ENCODE peak calls at places on chromosome 14, in seven cellular contexts. D is tibial artery, C is brain microvascular endothelial cell, T is lower lobe of right lung, R is pancreas, F is body of pancreas, N is retinal pigment epithelial cell. W is an unnamed sample.

GRCh38 chr14:89357655-89358297 is 59.3 kb downstream of the FOXN3 start:
- DNase-seq in N (no peak), F (no peak), R (no peak), T (no peak), C (no peak), D (no peak), W (no peak)

GRCh38 chr14:62734831-62735230 is 310.4 kb downstream of the KCNH5 start:
- DNase-seq in D (no peak), C (no peak), T (no peak), F (no peak), N (no peak), R (no peak), W (no peak)

GRCh38 chr14:77236814-77237213 is 34.2 kb downstream of the NGB start:
- DNase-seq in F (no peak), C (no peak), T (no peak), D (no peak), N (no peak), R (no peak), W (no peak)

GRCh38 chr14:71855399-71856036 is 76.7 kb upstream of the RGS6 start:
- DNase-seq in T (peak; percentile 76), F (peak; percentile 36), N (no peak), R (peak; percentile 37), C (peak; percentile 73), D (peak; percentile 74), W (peak; percentile 18)

GRCh38 chr14:30751646-30752416 is 122.5 kb upstream of the COCH start:
- DNase-seq in R (no peak), T (no peak), C (no peak), F (no peak), D (no peak), N (no peak), W (no peak)

GRCh38 chr14:64770751-64771150 is 66.5 kb downstream of the PLEKHG3 start:
- DNase-seq in R (no peak), T (no peak), N (no peak), C (no peak), F (no peak), D (no peak), W (no peak)

GRCh38 chr14:92217956-92218355 is 96.2 kb downstream of the CPSF2 start:
- DNase-seq in C (no peak), N (no peak), T (no peak), R (no peak), D (no peak), F (no peak), W (no peak)

GRCh38 chr14:53542692-53543091 is 389.6 kb upstream of the DDHD1 start:
- DNase-seq in D (no peak), C (peak; percentile 51), R (peak; percentile 44), T (no peak), F (peak; percentile 53), N (peak; percentile 59), W (no peak)

GRCh38 chr14:53331247-53331646 is 178.1 kb upstream of the DDHD1 start:
- DNase-seq in N (no peak), F (no peak), D (no peak), T (no peak), C (peak; percentile 78), R (no peak), W (peak; percentile 16)

GRCh38 chr14:65224799-65225198 is 122.5 kb upstream of the MAX start:
- DNase-seq in R (peak; percentile 75), C (no peak), T (no peak), N (no peak), D (no peak), F (peak; percentile 85), W (no peak)

GRCh38 chr14:65229431-65230286 is 127.3 kb upstream of the MAX start:
- DNase-seq in C (no peak), T (peak; percentile 56), D (no peak), N (no peak), R (peak; percentile 20), F (peak; percentile 27), W (no peak)

GRCh38 chr14:66395300-66395699 is 90.9 kb upstream of the CCDC196 start:
- DNase-seq in T (no peak), N (no peak), R (no peak), D (no peak), F (no peak), C (no peak), W (no peak)

GRCh38 chr14:105489607-105490317 is 1.3 kb upstream of the TEDC1 start:
- DNase-seq in D (peak; percentile 88), T (peak; percentile 89), F (peak; percentile 92), N (peak; percentile 62), C (peak; percentile 68), R (peak; percentile 91), W (no peak)

GRCh38 chr14:20684662-20685456 is 499 bp downstream of the RNASE4 start:
- DNase-seq in D (peak; percentile 71), F (peak; percentile 53), N (no peak), T (no peak), R (peak; percentile 47), C (peak; percentile 38), W (no peak)

GRCh38 chr14:101705733-101706508 is 55.6 kb upstream of the PPP2R5C start:
- DNase-seq in R (no peak), N (peak; percentile 39), D (peak; percentile 57), C (no peak), F (peak; percentile 34), T (peak; percentile 83), W (no peak)

GRCh38 chr14:88005050-88005481 is at the start of gene GPR65:
- DNase-seq in R (no peak), D (no peak), C (no peak), F (no peak), N (no peak), T (no peak), W (no peak)
- H3K4me3 ChIP-seq in R (no peak within 1 kb of the TSS), D (no peak within 1 kb of the TSS), C (no peak within 1 kb of the TSS), F (no peak within 1 kb of the TSS), N (no peak within 1 kb of the TSS), T (peak within 1 kb of the TSS; percentile 37), W (no peak within 1 kb of the TSS)

GRCh38 chr14:69571879-69572633 is 2.6 kb downstream of the CCDC177 start:
- DNase-seq in F (peak; percentile 39), D (no peak), C (no peak), N (no peak), R (peak; percentile 26), T (peak; percentile 51), W (no peak)
- H3K4me3 ChIP-seq in F (no peak overlapping the region), D (peak overlapping the region; percentile 41), C (peak overlapping the region; percentile 20), N (no peak overlapping the region), R (peak overlapping the region; percentile 33), T (peak overlapping the region; percentile 54), W (peak overlapping the region; percentile 8)

DNA sequence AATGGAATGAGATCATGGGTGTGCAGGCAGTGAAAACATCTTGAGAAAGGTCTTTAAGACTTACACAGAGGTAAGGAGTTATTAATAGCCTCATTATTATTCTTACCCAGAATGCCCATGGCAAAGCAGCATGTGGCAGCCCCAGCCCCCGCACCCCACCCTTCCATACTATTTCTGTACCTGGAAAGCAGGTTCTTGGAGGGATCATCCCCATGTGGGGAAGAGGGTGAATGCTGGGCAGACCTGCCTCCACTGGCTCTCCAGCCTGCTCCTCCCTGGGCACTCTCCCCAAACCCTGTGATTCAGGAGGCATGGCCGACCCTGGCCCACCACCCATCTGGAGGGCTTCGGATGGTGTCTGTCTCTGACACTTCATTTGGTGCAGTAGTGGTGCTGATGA is 28.3 kb downstream of the NPC2 start:
- DNase-seq in D (no peak), F (no peak), T (no peak), R (no peak), C (no peak), N (no peak), W (no peak)
- H3K4me3 ChIP-seq in D (no peak overlapping the region), F (no peak overlapping the region), T (no peak overlapping the region), R (no peak overlapping the region), C (no peak overlapping the region), N (no peak overlapping the region), W (no peak overlapping the region)

GRCh38 chr14:40340708-40341107 is 908.5 kb upstream of the FBXO33 start:
- DNase-seq in R (no peak), T (no peak), N (no peak), F (no peak), D (no peak), C (no peak), W (no peak)
- H3K4me3 ChIP-seq in R (no peak overlapping the region), T (no peak overlapping the region), N (no peak overlapping the region), F (no peak overlapping the region), D (no peak overlapping the region), C (no peak overlapping the region), W (no peak overlapping the region)

DNA sequence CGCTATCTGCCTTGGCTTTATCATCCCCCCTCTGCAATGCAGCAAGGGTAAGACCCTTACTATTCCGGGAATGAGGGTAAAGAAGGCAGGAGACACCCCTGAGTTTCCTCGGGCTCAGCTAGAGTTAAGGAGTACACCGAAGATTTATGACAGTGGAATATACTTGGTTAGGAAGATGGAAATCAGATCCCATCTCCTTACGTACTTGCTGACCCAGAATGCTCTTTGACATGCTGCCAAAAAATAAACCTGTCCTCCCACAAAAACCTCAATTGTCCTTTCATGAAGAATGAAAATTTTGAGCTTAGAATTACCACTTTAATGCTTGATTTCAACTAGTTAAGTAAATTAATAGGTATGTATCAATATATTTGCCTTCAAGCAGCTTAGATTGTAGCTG is 99.5 kb downstream of the PRIMA1 start:
- DNase-seq in F (no peak), N (no peak), C (no peak), T (no peak), D (no peak), R (no peak), W (no peak)
- H3K4me3 ChIP-seq in F (no peak overlapping the region), N (no peak overlapping the region), C (no peak overlapping the region), T (no peak overlapping the region), D (no peak overlapping the region), R (no peak overlapping the region), W (no peak overlapping the region)

GRCh38 chr14:97413991-97414717 is 617.0 kb downstream of the VRK1 start:
- DNase-seq in T (no peak), D (no peak), N (no peak), C (no peak), F (no peak), R (no peak), W (no peak)
- H3K4me3 ChIP-seq in T (no peak overlapping the region), D (no peak overlapping the region), N (no peak overlapping the region), C (no peak overlapping the region), F (no peak overlapping the region), R (no peak overlapping the region), W (no peak overlapping the region)

GRCh38 chr14:99737956-99738667 is 54.0 kb downstream of the CYP46A1 start:
- DNase-seq in C (no peak), N (no peak), F (no peak), T (peak; percentile 46), D (no peak), R (no peak), W (no peak)
- H3K4me3 ChIP-seq in C (peak overlapping the region; percentile 32), N (peak overlapping the region; percentile 49), F (peak overlapping the region; percentile 35), T (peak overlapping the region; percentile 75), D (peak overlapping the region; percentile 59), R (peak overlapping the region; percentile 46), W (peak overlapping the region; percentile 69)

GRCh38 chr14:61147898-61148549 is 133.1 kb downstream of the TMEM30B start:
- DNase-seq in D (no peak), T (no peak), N (peak; percentile 100), C (peak; percentile 95), F (no peak), R (no peak), W (no peak)
- H3K4me3 ChIP-seq in D (no peak overlapping the region), T (no peak overlapping the region), N (no peak overlapping the region), C (no peak overlapping the region), F (no peak overlapping the region), R (no peak overlapping the region), W (no peak overlapping the region)

W was measured in epithelial cell of proximal tubule.